ENCODE peak calls at places on chromosome X, in eight cellular contexts. One of them, this sample, is unnamed.
A peak's percentile ranks its signal among the peaks of the same experiment; 100 is the strongest.

GRCh38 chrX:28223991-28224390 is 242.7 kb upstream of the DCAF8L1 start:
- DNase-seq in transverse colon: no peak
- DNase-seq in upper lobe of left lung: no peak
- DNase-seq in right lobe of liver: no peak
- DNase-seq in heart left ventricle: no peak
- DNase-seq in prostate gland: no peak
- DNase-seq in A549: no peak
- DNase-seq in body of pancreas: no peak
- DNase-seq in this sample: no peak

GRCh38 chrX:140507982-140508305 is 3.1 kb upstream of the SOX3 start:
- DNase-seq in transverse colon: no peak
- DNase-seq in upper lobe of left lung: peak; percentile 45
- DNase-seq in right lobe of liver: no peak
- DNase-seq in heart left ventricle: no peak
- DNase-seq in prostate gland: no peak
- DNase-seq in A549: no peak
- DNase-seq in body of pancreas: no peak
- DNase-seq in this sample: no peak

GRCh38 chrX:104137496-104137895 is 19.3 kb downstream of the SLC25A53 start:
- DNase-seq in transverse colon: no peak
- DNase-seq in upper lobe of left lung: no peak
- DNase-seq in right lobe of liver: no peak
- DNase-seq in heart left ventricle: no peak
- DNase-seq in prostate gland: no peak
- DNase-seq in A549: peak; percentile 55
- DNase-seq in body of pancreas: no peak
- DNase-seq in this sample: no peak

GRCh38 chrX:153830632-153831434 is 489 bp upstream of the PDZD4 start:
- DNase-seq in transverse colon: no peak
- DNase-seq in upper lobe of left lung: no peak
- DNase-seq in right lobe of liver: no peak
- DNase-seq in heart left ventricle: no peak
- DNase-seq in prostate gland: no peak
- DNase-seq in A549: no peak
- DNase-seq in body of pancreas: no peak
- DNase-seq in this sample: no peak

GRCh38 chrX:25012433-25012735 is 3.4 kb downstream of the ARX start:
- DNase-seq in transverse colon: no peak
- DNase-seq in upper lobe of left lung: no peak
- DNase-seq in right lobe of liver: no peak
- DNase-seq in heart left ventricle: peak; percentile 19
- DNase-seq in prostate gland: no peak
- DNase-seq in A549: no peak
- DNase-seq in body of pancreas: no peak
- DNase-seq in this sample: no peak

GRCh38 chrX:20547649-20548051 is 280.9 kb upstream of the RPS6KA3 start:
- DNase-seq in transverse colon: peak; percentile 61
- DNase-seq in upper lobe of left lung: no peak
- DNase-seq in right lobe of liver: peak; percentile 73
- DNase-seq in heart left ventricle: no peak
- DNase-seq in prostate gland: peak; percentile 4
- DNase-seq in A549: peak; percentile 74
- DNase-seq in body of pancreas: peak; percentile 40
- DNase-seq in this sample: peak; percentile 66

GRCh38 chrX:53284684-53285447 is 3.5 kb upstream of the IQSEC2 start:
- DNase-seq in transverse colon: peak; percentile 71
- DNase-seq in upper lobe of left lung: peak; percentile 73
- DNase-seq in right lobe of liver: peak; percentile 46
- DNase-seq in heart left ventricle: peak; percentile 74
- DNase-seq in prostate gland: peak; percentile 15
- DNase-seq in A549: peak; percentile 48
- DNase-seq in body of pancreas: peak; percentile 66
- DNase-seq in this sample: peak; percentile 68

GRCh38 chrX:112078606-112079005 is 4.0 kb downstream of the TRPC5 start:
- DNase-seq in transverse colon: no peak
- DNase-seq in upper lobe of left lung: no peak
- DNase-seq in right lobe of liver: no peak
- DNase-seq in heart left ventricle: no peak
- DNase-seq in prostate gland: no peak
- DNase-seq in A549: no peak
- DNase-seq in body of pancreas: no peak
- DNase-seq in this sample: no peak

GRCh38 chrX:49192722-49193328 is 6.7 kb upstream of the PRICKLE3 start:
- DNase-seq in transverse colon: no peak
- DNase-seq in upper lobe of left lung: no peak
- DNase-seq in right lobe of liver: no peak
- DNase-seq in heart left ventricle: no peak
- DNase-seq in prostate gland: no peak
- DNase-seq in A549: peak; percentile 55
- DNase-seq in body of pancreas: peak; percentile 28
- DNase-seq in this sample: no peak

GRCh38 chrX:40049084-40049641 is 48.6 kb downstream of the BCOR start:
- DNase-seq in transverse colon: no peak
- DNase-seq in upper lobe of left lung: no peak
- DNase-seq in right lobe of liver: no peak
- DNase-seq in heart left ventricle: no peak
- DNase-seq in prostate gland: no peak
- DNase-seq in A549: no peak
- DNase-seq in body of pancreas: no peak
- DNase-seq in this sample: no peak

GRCh38 chrX:40041915-40042314 is 55.8 kb downstream of the BCOR start:
- DNase-seq in transverse colon: no peak
- DNase-seq in upper lobe of left lung: no peak
- DNase-seq in right lobe of liver: no peak
- DNase-seq in heart left ventricle: no peak
- DNase-seq in prostate gland: no peak
- DNase-seq in A549: no peak
- DNase-seq in body of pancreas: no peak
- DNase-seq in this sample: no peak

GRCh38 chrX:40050532-40050931 is 47.2 kb downstream of the BCOR start:
- DNase-seq in transverse colon: no peak
- DNase-seq in upper lobe of left lung: no peak
- DNase-seq in right lobe of liver: no peak
- DNase-seq in heart left ventricle: no peak
- DNase-seq in prostate gland: no peak
- DNase-seq in A549: peak; percentile 26
- DNase-seq in body of pancreas: no peak
- DNase-seq in this sample: no peak

GRCh38 chrX:40047485-40047884 is 50.3 kb downstream of the BCOR start:
- DNase-seq in transverse colon: no peak
- DNase-seq in upper lobe of left lung: no peak
- DNase-seq in right lobe of liver: no peak
- DNase-seq in heart left ventricle: no peak
- DNase-seq in prostate gland: no peak
- DNase-seq in A549: peak; percentile 24
- DNase-seq in body of pancreas: no peak
- DNase-seq in this sample: no peak
- H3K9me3 ChIP-seq in transverse colon: peaks cover 6% of the 10 kb centered on the region
- H3K9me3 ChIP-seq in upper lobe of left lung: peaks cover 10% of the 10 kb centered on the region
- H3K9me3 ChIP-seq in right lobe of liver: no peaks in the 10 kb centered on the region
- H3K9me3 ChIP-seq in heart left ventricle: peaks cover 41% of the 10 kb centered on the region
- H3K9me3 ChIP-seq in prostate gland: no peaks in the 10 kb centered on the region
- H3K9me3 ChIP-seq in A549: peaks cover 36% of the 10 kb centered on the region
- H3K9me3 ChIP-seq in body of pancreas: peaks cover 9% of the 10 kb centered on the region
- H3K9me3 ChIP-seq in this sample: peaks cover 13% of the 10 kb centered on the region

GRCh38 chrX:117744958-117745357 is 371.7 kb downstream of the KLHL13 start:
- DNase-seq in transverse colon: no peak
- DNase-seq in upper lobe of left lung: no peak
- DNase-seq in right lobe of liver: no peak
- DNase-seq in heart left ventricle: no peak
- DNase-seq in prostate gland: no peak
- DNase-seq in A549: no peak
- DNase-seq in body of pancreas: no peak
- DNase-seq in this sample: no peak

GRCh38 chrX:117743469-117744251 is 372.9 kb downstream of the KLHL13 start:
- DNase-seq in transverse colon: peak; percentile 9
- DNase-seq in upper lobe of left lung: no peak
- DNase-seq in right lobe of liver: peak; percentile 30
- DNase-seq in heart left ventricle: no peak
- DNase-seq in prostate gland: peak; percentile 4
- DNase-seq in A549: peak; percentile 5
- DNase-seq in body of pancreas: peak; percentile 39
- DNase-seq in this sample: no peak
- TF ChIP-seq POLR2A in transverse colon: no peak
- TF ChIP-seq POLR2A in upper lobe of left lung: no peak
- TF ChIP-seq POLR2A in right lobe of liver: no peak
- TF ChIP-seq POLR2A in heart left ventricle: no peak
- TF ChIP-seq POLR2A in prostate gland: no peak
- TF ChIP-seq POLR2A in A549: no peak
- TF ChIP-seq POLR2A in body of pancreas: no peak
- TF ChIP-seq POLR2A in this sample: no peak

DNA sequence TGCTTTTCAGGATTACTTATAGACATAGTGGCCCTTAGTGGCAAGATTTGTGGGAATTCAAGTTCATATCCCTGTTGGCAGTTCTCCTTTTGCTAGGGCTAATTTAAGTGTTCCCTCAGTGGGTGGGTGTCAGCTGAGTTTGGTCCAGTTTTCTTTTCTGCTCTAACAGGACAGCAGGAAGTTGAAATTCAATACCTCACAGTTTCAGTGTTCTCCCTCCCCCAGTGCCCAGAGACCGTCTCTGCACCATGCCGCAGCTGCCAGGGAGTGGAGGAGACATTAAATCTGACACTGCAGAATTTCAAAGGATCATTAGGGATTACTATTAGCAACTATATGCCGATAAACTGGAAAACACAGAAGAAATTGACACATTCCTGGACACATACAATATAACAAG is 50.7 kb downstream of the UBE2NL start:
- DNase-seq in transverse colon: no peak
- DNase-seq in upper lobe of left lung: no peak
- DNase-seq in right lobe of liver: no peak
- DNase-seq in heart left ventricle: no peak
- DNase-seq in prostate gland: no peak
- DNase-seq in A549: no peak
- DNase-seq in body of pancreas: no peak
- DNase-seq in this sample: no peak
- H3K9me3 ChIP-seq in transverse colon: no peaks in the 10 kb centered on the region
- H3K9me3 ChIP-seq in upper lobe of left lung: no peaks in the 10 kb centered on the region
- H3K9me3 ChIP-seq in right lobe of liver: no peaks in the 10 kb centered on the region
- H3K9me3 ChIP-seq in heart left ventricle: no peaks in the 10 kb centered on the region
- H3K9me3 ChIP-seq in prostate gland: no peaks in the 10 kb centered on the region
- H3K9me3 ChIP-seq in A549: no peaks in the 10 kb centered on the region
- H3K9me3 ChIP-seq in body of pancreas: no peaks in the 10 kb centered on the region
- H3K9me3 ChIP-seq in this sample: no peaks in the 10 kb centered on the region

GRCh38 chrX:129931411-129932136 is 25.6 kb downstream of the UTP14A start:
- DNase-seq in transverse colon: peak; percentile 93
- DNase-seq in upper lobe of left lung: peak; percentile 92
- DNase-seq in right lobe of liver: peak; percentile 84
- DNase-seq in heart left ventricle: peak; percentile 95
- DNase-seq in prostate gland: peak; percentile 85
- DNase-seq in A549: peak; percentile 97
- DNase-seq in body of pancreas: peak; percentile 92
- DNase-seq in this sample: peak; percentile 86
- TF ChIP-seq POLR2A in transverse colon: peak; percentile 71
- TF ChIP-seq POLR2A in upper lobe of left lung: no peak
- TF ChIP-seq POLR2A in right lobe of liver: peak; percentile 15
- TF ChIP-seq POLR2A in heart left ventricle: no peak
- TF ChIP-seq POLR2A in prostate gland: peak; percentile 13
- TF ChIP-seq POLR2A in A549: peak; percentile 58
- TF ChIP-seq POLR2A in body of pancreas: peak; percentile 71
- TF ChIP-seq POLR2A in this sample: peak; percentile 51

This sample was measured in Peyer's patch.